ENCODE peak calls at places on chromosomes 3 and 15, in five cellular contexts. A, G, C, Q and J are unnamed samples.

GRCh38 chr15:75454471-75455418 is 3.3 kb upstream of the SIN3A start:
- DNase-seq in Q (no peak), A (peak), C (peak), G (peak), J (peak)

GRCh38 chr3:71779674-71780377 is 5.1 kb downstream of the PROK2 start:
- DNase-seq in Q (no peak), A (no peak), G (no peak), C (no peak), J (no peak)

GRCh38 chr15:47194718-47195117 is 522.6 kb upstream of the SEMA6D start:
- DNase-seq in C (peak), A (no peak), Q (no peak), G (peak), J (peak)

GRCh38 chr15:63198315-63198714 is 8.9 kb downstream of the RAB8B start:
- DNase-seq in G (no peak), A (no peak), Q (no peak), C (peak), J (no peak)

GRCh38 chr3:171556133-171556532 is 95.9 kb upstream of the TNIK start:
- DNase-seq in A (no peak), Q (no peak), G (no peak), C (no peak), J (no peak)

GRCh38 chr15:63946524-63947065 is 99.7 kb downstream of the DAPK2 start:
- DNase-seq in G (no peak), Q (no peak), C (no peak), A (no peak), J (peak)

GRCh38 chr15:75455982-75456531 is 4.6 kb upstream of the SIN3A start:
- DNase-seq in C (no peak), A (peak), G (peak), Q (no peak), J (peak)

GRCh38 chr3:157335198-157335597 is 101.5 kb upstream of the PTX3 start:
- DNase-seq in Q (no peak), C (no peak), A (no peak), G (no peak), J (no peak)

GRCh38 chr3:168517514-168518071 is 421.9 kb upstream of the GOLIM4 start:
- DNase-seq in C (no peak), Q (no peak), G (no peak), A (no peak), J (peak)

GRCh38 chr3:42829083-42829627 is 19.9 kb downstream of the ACKR2 start:
- DNase-seq in G (no peak), C (no peak), Q (no peak), A (no peak), J (peak)

GRCh38 chr3:19213608-19214220 is 65.4 kb downstream of the KCNH8 start:
- DNase-seq in Q (no peak), G (peak), C (no peak), A (no peak), J (no peak)

GRCh38 chr3:74351213-74351612 is 263.2 kb downstream of the CNTN3 start:
- DNase-seq in C (no peak), A (no peak), Q (no peak), G (no peak), J (no peak)

GRCh38 chr15:70091649-70092461 is 5.9 kb downstream of the TLE3 start:
- DNase-seq in C (no peak), A (no peak), Q (no peak), G (no peak), J (peak)

GRCh38 chr3:32571192-32571485 is 481 bp upstream of the DYNC1LI1 start:
- DNase-seq in A (no peak), Q (no peak), G (no peak), C (no peak), J (peak)

GRCh38 chr3:61589856-61590255 is 28.5 kb downstream of the PTPRG start:
- DNase-seq in A (no peak), G (no peak), C (peak), Q (peak), J (peak)

GRCh38 chr3:148884261-148884660 is 19.2 kb downstream of the CPA3 start:
- DNase-seq in G (no peak), Q (no peak), A (no peak), C (no peak), J (no peak)

GRCh38 chr3:11363732-11364131 is 91.5 kb downstream of the ATG7 start:
- DNase-seq in A (no peak), G (no peak), Q (no peak), C (no peak), J (no peak)

GRCh38 chr3:150737874-150738679 is 24.9 kb downstream of the SIAH2 start:
- DNase-seq in Q (no peak), A (no peak), G (no peak), C (peak), J (peak)

GRCh38 chr3:123374016-123374415 is 74.9 kb downstream of the ADCY5 start:
- DNase-seq in C (no peak), A (no peak), Q (no peak), G (no peak), J (no peak)

GRCh38 chr3:66393486-66394260 is 107.1 kb downstream of the LRIG1 start:
- DNase-seq in G (no peak), C (peak), Q (no peak), A (no peak), J (no peak)

GRCh38 chr15:57422113-57422754 is 45.9 kb downstream of the CGNL1 start:
- DNase-seq in Q (no peak), C (peak), A (no peak), G (no peak), J (no peak)